ENCODE peak calls at places on chromosomes 11 and 22, in nine cellular contexts. One of them, this sample, is unnamed.
A peak's percentile ranks its signal among the peaks of the same experiment; 100 is the strongest.

GRCh38 chr11:26665946-26666345 is 55.9 kb downstream of the SLC5A12 start:
- DNase-seq in CD8-positive, alpha-beta memory T cell: no peak
- DNase-seq in endodermal cell: no peak
- DNase-seq in epithelial cell of esophagus: peak; percentile 73
- DNase-seq in astrocyte: no peak
- DNase-seq in endothelial cell of umbilical vein: no peak
- DNase-seq in left lung: no peak
- DNase-seq in fibroblast of lung: no peak
- DNase-seq in psoas muscle: no peak
- DNase-seq in this sample: no peak

GRCh38 chr22:42805016-42805997 is 51.8 kb downstream of the ARFGAP3 start:
- DNase-seq in CD8-positive, alpha-beta memory T cell: no peak
- DNase-seq in endodermal cell: no peak
- DNase-seq in epithelial cell of esophagus: peak; percentile 59
- DNase-seq in astrocyte: no peak
- DNase-seq in endothelial cell of umbilical vein: peak; percentile 85
- DNase-seq in left lung: no peak
- DNase-seq in fibroblast of lung: no peak
- DNase-seq in psoas muscle: peak; percentile 80
- DNase-seq in this sample: no peak

GRCh38 chr22:44701824-44702478 is at the start of gene PRR5:
- DNase-seq in CD8-positive, alpha-beta memory T cell: peak; percentile 93
- DNase-seq in endodermal cell: peak; percentile 91
- DNase-seq in epithelial cell of esophagus: peak; percentile 72
- DNase-seq in astrocyte: peak; percentile 77
- DNase-seq in endothelial cell of umbilical vein: peak; percentile 63
- DNase-seq in left lung: peak; percentile 88
- DNase-seq in fibroblast of lung: peak; percentile 87
- DNase-seq in psoas muscle: peak; percentile 85
- DNase-seq in this sample: peak; percentile 56

GRCh38 chr11:129611661-129612566 is 203.7 kb upstream of the TMEM45B start:
- DNase-seq in CD8-positive, alpha-beta memory T cell: no peak
- DNase-seq in endodermal cell: no peak
- DNase-seq in epithelial cell of esophagus: no peak
- DNase-seq in astrocyte: peak; percentile 30
- DNase-seq in endothelial cell of umbilical vein: no peak
- DNase-seq in left lung: no peak
- DNase-seq in fibroblast of lung: peak; percentile 40
- DNase-seq in psoas muscle: no peak
- DNase-seq in this sample: no peak

GRCh38 chr22:50419116-50419515 is 55.7 kb downstream of the SBF1 start:
- DNase-seq in CD8-positive, alpha-beta memory T cell: no peak
- DNase-seq in endodermal cell: no peak
- DNase-seq in epithelial cell of esophagus: no peak
- DNase-seq in astrocyte: no peak
- DNase-seq in endothelial cell of umbilical vein: no peak
- DNase-seq in left lung: no peak
- DNase-seq in fibroblast of lung: no peak
- DNase-seq in psoas muscle: no peak
- DNase-seq in this sample: no peak

GRCh38 chr11:68659158-68659921 is 25.0 kb upstream of the GAL start:
- DNase-seq in CD8-positive, alpha-beta memory T cell: no peak
- DNase-seq in endodermal cell: no peak
- DNase-seq in epithelial cell of esophagus: peak; percentile 72
- DNase-seq in astrocyte: peak; percentile 94
- DNase-seq in endothelial cell of umbilical vein: peak; percentile 91
- DNase-seq in left lung: peak; percentile 70
- DNase-seq in fibroblast of lung: peak; percentile 95
- DNase-seq in psoas muscle: peak; percentile 85
- DNase-seq in this sample: peak; percentile 95

GRCh38 chr11:134469627-134470026 is 57.6 kb upstream of the B3GAT1 start:
- DNase-seq in CD8-positive, alpha-beta memory T cell: no peak
- DNase-seq in endodermal cell: no peak
- DNase-seq in epithelial cell of esophagus: no peak
- DNase-seq in astrocyte: no peak
- DNase-seq in endothelial cell of umbilical vein: no peak
- DNase-seq in left lung: no peak
- DNase-seq in fibroblast of lung: no peak
- DNase-seq in psoas muscle: no peak
- DNase-seq in this sample: peak; percentile 16

GRCh38 chr22:40694409-40694808 is 15.1 kb downstream of the MCHR1 start:
- DNase-seq in CD8-positive, alpha-beta memory T cell: peak; percentile 3
- DNase-seq in endodermal cell: no peak
- DNase-seq in epithelial cell of esophagus: no peak
- DNase-seq in astrocyte: no peak
- DNase-seq in endothelial cell of umbilical vein: no peak
- DNase-seq in left lung: no peak
- DNase-seq in fibroblast of lung: no peak
- DNase-seq in psoas muscle: no peak
- DNase-seq in this sample: peak; percentile 35

GRCh38 chr11:111793863-111794262 is 27.7 kb upstream of the PPP2R1B start:
- DNase-seq in CD8-positive, alpha-beta memory T cell: no peak
- DNase-seq in endodermal cell: no peak
- DNase-seq in epithelial cell of esophagus: peak; percentile 94
- DNase-seq in astrocyte: peak; percentile 78
- DNase-seq in endothelial cell of umbilical vein: no peak
- DNase-seq in left lung: no peak
- DNase-seq in fibroblast of lung: peak; percentile 78
- DNase-seq in psoas muscle: no peak
- DNase-seq in this sample: peak; percentile 93

GRCh38 chr11:108117746-108118371 is 3.5 kb upstream of the ACAT1 start:
- DNase-seq in CD8-positive, alpha-beta memory T cell: no peak
- DNase-seq in endodermal cell: no peak
- DNase-seq in epithelial cell of esophagus: peak; percentile 57
- DNase-seq in astrocyte: peak; percentile 41
- DNase-seq in endothelial cell of umbilical vein: peak; percentile 64
- DNase-seq in left lung: no peak
- DNase-seq in fibroblast of lung: peak; percentile 60
- DNase-seq in psoas muscle: no peak
- DNase-seq in this sample: peak; percentile 79

GRCh38 chr11:130163346-130164220 is 4.0 kb downstream of the ST14 start:
- DNase-seq in CD8-positive, alpha-beta memory T cell: no peak
- DNase-seq in endodermal cell: no peak
- DNase-seq in epithelial cell of esophagus: no peak
- DNase-seq in astrocyte: no peak
- DNase-seq in endothelial cell of umbilical vein: no peak
- DNase-seq in left lung: peak; percentile 51
- DNase-seq in fibroblast of lung: no peak
- DNase-seq in psoas muscle: no peak
- DNase-seq in this sample: no peak

GRCh38 chr11:912266-912665 is 1.7 kb upstream of the CHID1 start:
- DNase-seq in CD8-positive, alpha-beta memory T cell: no peak
- DNase-seq in endodermal cell: no peak
- DNase-seq in epithelial cell of esophagus: no peak
- DNase-seq in astrocyte: no peak
- DNase-seq in endothelial cell of umbilical vein: no peak
- DNase-seq in left lung: no peak
- DNase-seq in fibroblast of lung: no peak
- DNase-seq in psoas muscle: no peak
- DNase-seq in this sample: no peak
- H3K4me3 ChIP-seq in CD8-positive, alpha-beta memory T cell: no peak overlapping the region
- H3K4me3 ChIP-seq in endodermal cell: no peak overlapping the region
- H3K4me3 ChIP-seq in epithelial cell of esophagus: no peak overlapping the region
- H3K4me3 ChIP-seq in astrocyte: no peak overlapping the region
- H3K4me3 ChIP-seq in endothelial cell of umbilical vein: no peak overlapping the region
- H3K4me3 ChIP-seq in left lung: no peak overlapping the region
- H3K4me3 ChIP-seq in fibroblast of lung: no peak overlapping the region
- H3K4me3 ChIP-seq in psoas muscle: no peak overlapping the region
- H3K4me3 ChIP-seq in this sample: no peak overlapping the region

GRCh38 chr11:46977940-46978595 is 41.5 kb downstream of the CSTPP1 start:
- DNase-seq in CD8-positive, alpha-beta memory T cell: no peak
- DNase-seq in endodermal cell: no peak
- DNase-seq in epithelial cell of esophagus: peak; percentile 30
- DNase-seq in astrocyte: peak; percentile 22
- DNase-seq in endothelial cell of umbilical vein: peak; percentile 14
- DNase-seq in left lung: no peak
- DNase-seq in fibroblast of lung: peak; percentile 32
- DNase-seq in psoas muscle: no peak
- DNase-seq in this sample: no peak
- H3K4me3 ChIP-seq in CD8-positive, alpha-beta memory T cell: no peak overlapping the region
- H3K4me3 ChIP-seq in endodermal cell: no peak overlapping the region
- H3K4me3 ChIP-seq in epithelial cell of esophagus: no peak overlapping the region
- H3K4me3 ChIP-seq in astrocyte: no peak overlapping the region
- H3K4me3 ChIP-seq in endothelial cell of umbilical vein: no peak overlapping the region
- H3K4me3 ChIP-seq in left lung: no peak overlapping the region
- H3K4me3 ChIP-seq in fibroblast of lung: no peak overlapping the region
- H3K4me3 ChIP-seq in psoas muscle: no peak overlapping the region
- H3K4me3 ChIP-seq in this sample: no peak overlapping the region

DNA sequence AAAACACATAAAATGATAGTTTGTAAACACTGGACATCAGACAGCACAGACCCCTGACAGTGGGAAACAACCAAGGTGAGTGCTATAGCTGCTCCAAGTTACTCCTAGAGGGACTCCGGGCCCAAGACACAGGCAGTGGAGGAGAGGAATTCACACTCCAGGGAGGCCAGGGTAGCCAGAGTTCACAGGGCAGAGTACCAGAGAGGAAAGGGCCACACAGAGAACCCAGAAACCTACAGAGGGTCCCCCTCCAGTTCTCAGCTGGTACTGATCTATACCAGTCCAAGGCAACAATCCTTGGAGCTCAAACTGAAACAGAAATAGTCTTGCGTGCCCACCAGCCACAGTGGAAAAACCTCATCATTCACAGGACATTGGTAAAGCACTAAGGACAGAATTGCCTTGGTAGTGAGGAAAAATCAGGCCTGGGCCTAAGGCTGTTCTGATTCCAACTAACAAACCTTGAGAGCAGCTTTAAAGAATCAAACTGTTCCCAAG is 7.6 kb downstream of the VPS37C start:
- DNase-seq in CD8-positive, alpha-beta memory T cell: no peak
- DNase-seq in endodermal cell: no peak
- DNase-seq in epithelial cell of esophagus: no peak
- DNase-seq in astrocyte: peak; percentile 60
- DNase-seq in endothelial cell of umbilical vein: peak; percentile 38
- DNase-seq in left lung: no peak
- DNase-seq in fibroblast of lung: peak; percentile 71
- DNase-seq in psoas muscle: no peak
- DNase-seq in this sample: no peak
- H3K4me3 ChIP-seq in CD8-positive, alpha-beta memory T cell: no peak overlapping the region
- H3K4me3 ChIP-seq in endodermal cell: no peak overlapping the region
- H3K4me3 ChIP-seq in epithelial cell of esophagus: no peak overlapping the region
- H3K4me3 ChIP-seq in astrocyte: no peak overlapping the region
- H3K4me3 ChIP-seq in endothelial cell of umbilical vein: no peak overlapping the region
- H3K4me3 ChIP-seq in left lung: no peak overlapping the region
- H3K4me3 ChIP-seq in fibroblast of lung: no peak overlapping the region
- H3K4me3 ChIP-seq in psoas muscle: no peak overlapping the region
- H3K4me3 ChIP-seq in this sample: no peak overlapping the region

GRCh38 chr22:39458443-39459083 is 1.8 kb downstream of the MGAT3 start:
- DNase-seq in CD8-positive, alpha-beta memory T cell: no peak
- DNase-seq in endodermal cell: no peak
- DNase-seq in epithelial cell of esophagus: no peak
- DNase-seq in astrocyte: no peak
- DNase-seq in endothelial cell of umbilical vein: no peak
- DNase-seq in left lung: no peak
- DNase-seq in fibroblast of lung: no peak
- DNase-seq in psoas muscle: no peak
- DNase-seq in this sample: no peak
- H3K4me3 ChIP-seq in CD8-positive, alpha-beta memory T cell: no peak overlapping the region
- H3K4me3 ChIP-seq in endodermal cell: peak overlapping the region; percentile 80
- H3K4me3 ChIP-seq in epithelial cell of esophagus: no peak overlapping the region
- H3K4me3 ChIP-seq in astrocyte: no peak overlapping the region
- H3K4me3 ChIP-seq in endothelial cell of umbilical vein: no peak overlapping the region
- H3K4me3 ChIP-seq in left lung: no peak overlapping the region
- H3K4me3 ChIP-seq in fibroblast of lung: no peak overlapping the region
- H3K4me3 ChIP-seq in psoas muscle: peak overlapping the region; percentile 60
- H3K4me3 ChIP-seq in this sample: peak overlapping the region; percentile 71

GRCh38 chr11:63841554-63841953 is 2.6 kb downstream of the MARK2 start:
- DNase-seq in CD8-positive, alpha-beta memory T cell: no peak
- DNase-seq in endodermal cell: peak; percentile 86
- DNase-seq in epithelial cell of esophagus: peak; percentile 86
- DNase-seq in astrocyte: peak; percentile 54
- DNase-seq in endothelial cell of umbilical vein: peak; percentile 29
- DNase-seq in left lung: peak; percentile 73
- DNase-seq in fibroblast of lung: peak; percentile 62
- DNase-seq in psoas muscle: no peak
- DNase-seq in this sample: peak; percentile 66
- H3K4me3 ChIP-seq in CD8-positive, alpha-beta memory T cell: peak overlapping the region; percentile 44
- H3K4me3 ChIP-seq in endodermal cell: peak overlapping the region; percentile 85
- H3K4me3 ChIP-seq in epithelial cell of esophagus: peak overlapping the region; percentile 96
- H3K4me3 ChIP-seq in astrocyte: peak overlapping the region; percentile 84
- H3K4me3 ChIP-seq in endothelial cell of umbilical vein: no peak overlapping the region
- H3K4me3 ChIP-seq in left lung: no peak overlapping the region
- H3K4me3 ChIP-seq in fibroblast of lung: peak overlapping the region; percentile 70
- H3K4me3 ChIP-seq in psoas muscle: peak overlapping the region; percentile 89
- H3K4me3 ChIP-seq in this sample: peak overlapping the region; percentile 98

GRCh38 chr11:126281666-126282175 is 1.2 kb upstream of the TIRAP start:
- DNase-seq in CD8-positive, alpha-beta memory T cell: no peak
- DNase-seq in endodermal cell: no peak
- DNase-seq in epithelial cell of esophagus: no peak
- DNase-seq in astrocyte: no peak
- DNase-seq in endothelial cell of umbilical vein: no peak
- DNase-seq in left lung: no peak
- DNase-seq in fibroblast of lung: no peak
- DNase-seq in psoas muscle: no peak
- DNase-seq in this sample: no peak
- H3K4me3 ChIP-seq in CD8-positive, alpha-beta memory T cell: no peak overlapping the region
- H3K4me3 ChIP-seq in endodermal cell: no peak overlapping the region
- H3K4me3 ChIP-seq in epithelial cell of esophagus: no peak overlapping the region
- H3K4me3 ChIP-seq in astrocyte: no peak overlapping the region
- H3K4me3 ChIP-seq in endothelial cell of umbilical vein: no peak overlapping the region
- H3K4me3 ChIP-seq in left lung: no peak overlapping the region
- H3K4me3 ChIP-seq in fibroblast of lung: no peak overlapping the region
- H3K4me3 ChIP-seq in psoas muscle: peak overlapping the region; percentile 68
- H3K4me3 ChIP-seq in this sample: no peak overlapping the region

This sample was measured in A673.